ENCODE peak calls at places on chromosomes 5 and 9, in five cellular contexts. W, B, R, A and T are unnamed samples. For H3K27me3, the result is how much of the 10 kb centered on the place peaks cover.

GRCh38 chr9:33082135-33082534 is 5.7 kb upstream of the SMU1 start:
- DNase-seq in W (no peak), A (no peak), B (no peak), R (peak), T (no peak)

GRCh38 chr9:655875-656274 is 185.6 kb upstream of the DMRT1 start:
- DNase-seq in B (no peak), A (peak), W (peak), R (peak), T (peak)

GRCh38 chr9:129570450-129571297 is 50.2 kb downstream of the C9orf50 start:
- DNase-seq in A (peak), B (no peak), R (peak), W (peak), T (peak)

GRCh38 chr5:155772009-155772662 is 554.8 kb upstream of the SGCD start:
- DNase-seq in R (no peak), W (no peak), B (no peak), A (no peak), T (no peak)

GRCh38 chr5:65588694-65589093 is 25.6 kb downstream of the PPWD1 start:
- DNase-seq in W (no peak), R (no peak), A (no peak), B (no peak), T (no peak)

GRCh38 chr9:77210116-77210515 is 32.8 kb downstream of the VPS13A start:
- DNase-seq in B (no peak), A (no peak), R (no peak), W (no peak), T (no peak)

GRCh38 chr5:106321242-106321641 is 1349.5 kb downstream of the EFNA5 start:
- DNase-seq in A (no peak), B (no peak), R (no peak), W (no peak), T (no peak)

GRCh38 chr5:179142434-179143198 is 82.4 kb downstream of the ZNF354C start:
- DNase-seq in A (no peak), R (no peak), B (peak), W (peak), T (peak)

GRCh38 chr5:101425345-101425744 is 522.3 kb upstream of the ST8SIA4 start:
- DNase-seq in A (no peak), R (no peak), B (no peak), W (no peak), T (no peak)

GRCh38 chr5:162603399-162603798 is 535.8 kb downstream of the GABRG2 start:
- DNase-seq in A (no peak), R (no peak), W (no peak), B (no peak), T (no peak)

DNA sequence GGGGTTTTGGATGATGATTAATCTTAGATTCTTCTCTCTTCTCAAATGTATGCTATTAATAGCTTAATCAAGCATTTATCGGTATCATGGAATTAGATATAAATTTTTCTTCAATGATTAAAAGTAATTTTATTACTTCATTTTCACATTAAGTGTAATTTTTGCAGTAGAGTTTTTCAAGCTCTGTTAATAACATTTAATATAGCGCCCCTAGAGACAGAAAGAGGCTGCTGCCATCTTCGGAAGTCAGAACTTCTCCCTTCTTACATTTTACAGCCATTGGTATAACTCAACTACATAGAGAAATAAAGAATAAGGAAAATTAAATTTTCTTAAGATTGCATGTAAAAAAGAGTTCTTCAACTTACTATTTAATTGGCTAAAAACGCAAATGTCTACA is 540.3 kb downstream of the GABRG2 start:
- DNase-seq in B (no peak), W (no peak), R (no peak), A (no peak), T (no peak)
- TF ChIP-seq CTCF in B (peak), W (no peak), R (no peak), A (no peak), T (no peak)

GRCh38 chr9:107221321-107221720 is 61.8 kb upstream of the RAD23B start:
- DNase-seq in B (no peak), R (no peak), A (no peak), W (no peak), T (no peak)
- H3K4me3 ChIP-seq in B (no peak), R (no peak), A (no peak), W (no peak), T (no peak)

DNA sequence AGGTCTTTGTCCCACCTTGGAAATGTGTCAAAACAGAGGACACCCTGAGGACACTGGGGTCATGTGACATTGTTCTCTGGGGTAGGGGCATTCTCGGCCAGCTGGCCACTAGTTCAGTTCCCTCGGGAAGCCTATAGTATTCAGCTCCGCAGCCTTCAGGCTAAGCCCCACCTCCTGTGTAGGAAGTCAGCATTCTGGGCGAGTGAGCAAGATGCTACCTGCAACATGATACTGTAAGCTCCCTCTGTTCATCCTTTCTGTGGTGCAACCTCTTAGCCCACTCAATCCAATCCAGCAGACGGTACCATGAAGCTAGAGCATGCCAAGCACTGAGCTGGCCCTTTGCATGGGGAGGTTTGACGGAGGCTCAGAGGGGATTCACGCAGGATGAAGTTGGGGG is 5.3 kb downstream of the NTNG2 start:
- DNase-seq in R (no peak), A (no peak), B (no peak), W (no peak), T (no peak)
- H3K27me3 ChIP-seq in R (under half), A (half or more), B (half or more), W (half or more), T (under half)

GRCh38 chr5:59491944-59492343 is 401.6 kb downstream of the PDE4D start:
- DNase-seq in R (no peak), W (no peak), B (no peak), A (no peak), T (no peak)

GRCh38 chr5:59500014-59500413 is 393.5 kb downstream of the PDE4D start:
- DNase-seq in B (no peak), A (no peak), W (no peak), R (no peak), T (no peak)

GRCh38 chr5:59496524-59497134 is 396.9 kb downstream of the PDE4D start:
- DNase-seq in R (no peak), B (peak), W (no peak), A (no peak), T (no peak)
- TF ChIP-seq CTCF in R (no peak), B (peak), W (peak), A (peak), T (peak)

GRCh38 chr5:32315221-32316014 is 2.7 kb upstream of the MTMR12 start:
- DNase-seq in B (no peak), R (no peak), W (no peak), A (no peak), T (no peak)
- H3K4me3 ChIP-seq in B (no peak), R (no peak), W (no peak), A (no peak), T (no peak)

GRCh38 chr5:135041726-135042125 is 7.7 kb upstream of the PITX1 start:
- DNase-seq in B (no peak), R (no peak), W (no peak), A (no peak), T (no peak)

GRCh38 chr5:135039526-135040296 is 5.7 kb upstream of the PITX1 start:
- DNase-seq in A (no peak), W (no peak), R (no peak), B (no peak), T (no peak)

GRCh38 chr5:135040331-135041144 is 6.5 kb upstream of the PITX1 start:
- DNase-seq in A (no peak), B (no peak), W (no peak), R (no peak), T (no peak)

GRCh38 chr5:135041145-135041587 is 7.1 kb upstream of the PITX1 start:
- DNase-seq in W (no peak), R (no peak), A (no peak), B (no peak), T (no peak)

DNA sequence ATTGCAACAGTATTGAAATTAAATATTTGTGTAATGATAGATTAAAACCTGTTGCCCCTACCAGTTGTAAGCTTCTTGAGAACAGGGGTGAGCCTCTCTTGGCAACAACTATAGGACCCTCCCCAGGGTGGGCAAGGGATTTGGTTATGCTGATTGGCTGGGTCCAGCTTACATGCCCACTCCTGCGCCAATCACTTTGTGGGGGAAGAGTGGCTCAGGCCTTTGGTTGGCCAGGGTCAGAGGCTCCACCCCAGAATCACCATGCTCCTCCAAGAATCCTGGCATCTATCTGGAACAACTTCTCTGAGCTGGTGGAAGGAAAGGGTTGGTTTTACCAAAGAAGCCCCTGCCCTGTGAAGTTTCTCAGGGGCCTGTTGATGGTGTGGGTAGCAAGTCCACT is 8.6 kb upstream of the PITX1 start:
- DNase-seq in B (no peak), R (no peak), W (no peak), A (no peak), T (no peak)
- H3K27me3 ChIP-seq in B (under half), R (under half), W (half or more), A (half or more), T (under half)

DNA sequence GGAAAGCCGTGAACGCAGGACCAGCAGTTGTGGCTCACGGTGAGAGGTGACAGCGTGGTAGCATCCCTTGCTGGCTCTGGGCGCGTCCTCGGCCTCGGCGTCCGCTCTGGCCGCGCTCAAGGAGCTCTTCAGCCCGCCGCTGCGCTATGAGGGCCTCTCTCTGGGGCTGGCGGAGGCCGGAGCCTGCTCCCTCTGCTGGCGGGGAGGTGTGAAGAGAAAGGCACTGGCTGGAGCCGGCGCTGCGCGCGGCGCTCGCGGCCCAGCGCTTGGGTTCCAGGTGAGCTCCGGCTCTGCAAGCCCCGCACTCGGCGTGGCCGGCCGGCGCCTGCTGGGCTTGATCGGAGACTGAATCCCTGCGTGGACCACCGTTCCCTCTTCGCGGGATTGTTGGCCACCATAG is 705.6 kb downstream of the SEMA5A start:
- DNase-seq in A (no peak), B (no peak), R (no peak), W (no peak), T (no peak)
- TF ChIP-seq CTCF in A (no peak), B (no peak), R (no peak), W (no peak), T (no peak)

DNA sequence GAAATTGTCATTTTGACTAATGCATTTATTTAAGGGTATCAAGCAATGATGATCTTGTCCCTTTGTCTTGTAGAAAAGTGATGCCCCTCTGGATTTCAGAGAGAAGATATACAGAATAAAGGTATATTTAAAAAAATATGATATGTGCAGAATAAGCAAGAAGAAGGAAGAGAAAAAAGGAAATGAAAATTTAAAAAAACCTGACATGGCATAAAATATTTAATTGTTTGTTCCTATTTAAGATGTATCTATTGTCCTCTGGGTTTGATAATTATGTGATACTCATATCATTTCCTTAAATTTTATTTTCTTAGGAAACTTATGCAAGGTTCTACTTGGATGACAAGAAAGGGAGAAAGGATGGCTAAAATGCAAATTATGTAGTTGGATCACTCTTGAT is 983.7 kb upstream of the CDH6 start:
- DNase-seq in R (no peak), A (no peak), W (no peak), B (no peak), T (no peak)
- H3K4me3 ChIP-seq in R (no peak), A (no peak), W (no peak), B (no peak), T (no peak)

DNA sequence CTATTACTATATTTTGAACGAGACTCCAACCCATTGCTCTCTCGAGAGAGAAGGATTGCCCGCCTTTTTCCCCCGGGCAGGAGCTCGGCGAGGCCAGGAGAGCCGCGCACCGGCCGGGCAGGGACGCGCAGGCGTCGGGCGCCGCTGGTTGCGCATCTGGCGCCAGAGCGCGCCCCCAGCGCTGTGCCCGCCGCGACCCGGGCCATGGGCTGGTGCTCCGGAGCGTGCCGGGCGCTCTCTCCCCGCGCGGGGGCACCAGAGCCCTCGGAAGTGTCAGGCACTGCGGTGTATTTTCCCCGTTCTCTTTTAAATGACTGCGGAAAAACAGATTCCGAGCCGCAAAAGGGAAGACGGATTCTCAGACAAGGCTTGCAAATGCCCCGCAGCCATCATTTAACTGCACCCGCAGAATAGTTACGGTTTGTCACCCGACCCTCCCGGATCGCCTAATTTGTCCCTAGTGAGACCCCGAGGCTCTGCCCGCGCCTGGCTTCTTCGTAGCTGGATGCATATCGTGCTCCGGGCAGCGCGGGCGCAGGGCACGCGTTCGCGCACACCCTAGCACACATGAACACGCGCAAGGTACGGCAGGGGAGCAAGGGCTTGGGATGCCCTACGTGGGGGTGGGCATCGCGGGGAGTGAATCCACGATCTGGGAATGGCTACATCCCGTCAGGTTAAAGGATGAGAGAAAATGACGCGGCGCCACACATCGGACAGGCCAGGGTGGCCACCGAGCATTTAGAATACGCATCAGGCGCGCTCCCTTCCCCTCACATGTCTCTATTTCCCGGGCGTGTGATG is 1.1 kb upstream of the NTRK2 start:
- DNase-seq in R (no peak), W (peak), B (peak), A (peak), T (peak)
- H3K27me3 ChIP-seq in R (under half), W (under half), B (under half), A (half or more), T (under half)